ENCODE peak calls at places on chromosome 13, in five cellular contexts. L is neuronal stem cell; Q is T-helper 17 cell; E is adipocyte; Y is CD4-positive, CD25-positive, alpha-beta regulatory T cell. P is an unnamed sample. For H3K9me3, the result is how much of the 10 kb centered on the place peaks cover.

GRCh38 chr13:94712812-94713555 is 639 bp upstream of the SOX21 start:
- DNase-seq in L (no peak), Q (no peak), E (peak), Y (peak), P (no peak)

GRCh38 chr13:114017028-114017630 is 43.3 kb upstream of the C13orf46 start:
- DNase-seq in L (no peak), Q (no peak), E (no peak), Y (no peak), P (no peak)

GRCh38 chr13:84445776-84446175 is 563.5 kb upstream of the SLITRK1 start:
- DNase-seq in L (no peak), Q (no peak), E (peak), Y (no peak), P (no peak)

GRCh38 chr13:99982021-99982740 is 597 bp downstream of the ZIC2 start:
- DNase-seq in L (no peak), Q (no peak), E (no peak), Y (no peak), P (peak)

GRCh38 chr13:35979378-35979911 is 151.7 kb downstream of the DCLK1 start:
- DNase-seq in L (no peak), Q (no peak), E (peak), Y (no peak), P (peak)

GRCh38 chr13:98576215-98576945 is 527 bp downstream of the STK24 start:
- DNase-seq in L (peak), Q (peak), E (peak), Y (peak), P (peak)

GRCh38 chr13:46551410-46552301 is 1.3 kb upstream of the LRCH1 start:
- DNase-seq in L (peak), Q (peak), E (peak), Y (peak), P (peak)

GRCh38 chr13:106378263-106378662 is 157.2 kb downstream of the EFNB2 start:
- DNase-seq in L (no peak), Q (no peak), E (no peak), Y (no peak), P (no peak)

GRCh38 chr13:22828081-22828480 is 352.7 kb upstream of the SGCG start:
- DNase-seq in L (no peak), Q (no peak), E (no peak), Y (no peak), P (no peak)

GRCh38 chr13:44710576-44710975 is 134.4 kb upstream of the TSC22D1 start:
- DNase-seq in L (no peak), Q (no peak), E (peak), Y (no peak), P (peak)

GRCh38 chr13:42041684-42042035 is 6.8 kb upstream of the DGKH start:
- DNase-seq in L (peak), Q (no peak), E (peak), Y (no peak), P (peak)

GRCh38 chr13:51801631-51802099 is 2.3 kb downstream of the DHRS12 start:
- DNase-seq in L (peak), Q (no peak), E (no peak), Y (no peak), P (peak)

GRCh38 chr13:73054712-73055111 is 4.1 kb upstream of the KLF5 start:
- DNase-seq in L (no peak), Q (no peak), E (no peak), Y (no peak), P (no peak)

GRCh38 chr13:113922412-113923118 is 51.3 kb downstream of the C13orf46 start:
- DNase-seq in L (no peak), Q (no peak), E (no peak), Y (no peak), P (peak)

GRCh38 chr13:28401303-28402056 is 93.4 kb downstream of the FLT1 start:
- DNase-seq in L (no peak), Q (no peak), E (peak), Y (no peak), P (peak)

GRCh38 chr13:28396053-28396452 is 98.9 kb downstream of the FLT1 start:
- DNase-seq in L (no peak), Q (no peak), E (no peak), Y (no peak), P (no peak)

GRCh38 chr13:28406728-28407266 is 88.1 kb downstream of the FLT1 start:
- DNase-seq in L (no peak), Q (no peak), E (no peak), Y (no peak), P (no peak)

GRCh38 chr13:28402057-28402381 is 92.9 kb downstream of the FLT1 start:
- DNase-seq in L (no peak), Q (no peak), E (no peak), Y (no peak), P (no peak)
- H3K9me3 ChIP-seq in L (under half), Q (under half), E (under half), Y (under half), P (under half)

GRCh38 chr13:19169496-19169895 is 12.1 kb downstream of the TUBA3C start:
- DNase-seq in L (no peak), Q (no peak), E (no peak), Y (no peak), P (no peak)
- H3K9me3 ChIP-seq in L (half or more), Q (under half), E (under half), Y (under half), P (under half)

DNA sequence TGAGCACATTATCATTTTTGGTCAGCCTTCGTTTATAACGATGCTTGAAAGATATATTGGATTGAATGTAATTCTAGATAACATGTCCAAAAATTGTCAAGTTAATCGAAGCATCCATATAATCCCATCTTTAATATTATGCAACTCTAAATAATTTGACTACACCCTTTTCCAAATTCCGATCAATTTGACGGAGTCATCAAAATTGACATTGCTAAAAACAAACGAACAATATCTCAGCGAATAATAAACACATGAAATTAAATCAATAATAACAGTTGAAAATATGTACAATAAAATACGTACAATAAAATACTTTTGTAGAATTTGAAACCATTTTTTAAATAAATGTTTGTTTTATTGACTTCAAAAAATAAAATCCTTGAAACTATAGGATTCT is 1516.4 kb downstream of the EFNB2 start:
- DNase-seq in L (no peak), Q (no peak), E (no peak), Y (no peak), P (no peak)
- H3K9me3 ChIP-seq in L (under half), Q (under half), E (under half), Y (under half), P (under half)

GRCh38 chr13:61756031-61756430 is 340.4 kb upstream of the PCDH20 start:
- DNase-seq in L (no peak), Q (no peak), E (no peak), Y (no peak), P (no peak)
- H3K9me3 ChIP-seq in L (under half), Q (under half), E (under half), Y (under half), P (under half)

GRCh38 chr13:19090495-19090894 is 91.1 kb downstream of the TUBA3C start:
- DNase-seq in L (no peak), Q (no peak), E (no peak), Y (no peak), P (no peak)
- H3K9me3 ChIP-seq in L (half or more), Q (under half), E (under half), Y (under half), P (under half)

DNA sequence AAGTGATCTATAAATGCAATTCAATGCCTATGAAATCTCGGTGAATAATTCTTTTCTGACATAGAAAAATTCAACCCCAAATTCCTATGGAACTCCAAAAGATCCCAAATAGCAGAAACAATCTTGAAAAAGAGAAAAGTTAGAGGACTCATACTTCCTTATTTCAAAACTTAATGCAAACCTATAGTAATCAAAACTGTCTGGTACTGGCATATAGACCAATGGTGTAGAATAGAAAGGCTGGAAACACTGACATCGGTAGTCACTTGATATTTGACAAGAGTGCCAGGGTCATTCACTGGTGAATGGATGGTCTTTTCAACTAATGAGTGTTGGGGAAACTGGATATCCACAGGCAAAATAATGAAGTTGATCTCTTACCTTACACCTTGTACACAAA is 637.1 kb upstream of the PCDH9 start:
- DNase-seq in L (no peak), Q (no peak), E (no peak), Y (no peak), P (no peak)
- H3K9me3 ChIP-seq in L (under half), Q (under half), E (under half), Y (under half), P (under half)

P was measured in SJSA1.